ENCODE peak calls at places on chromosomes 12 and 14, in five cellular contexts. I, E, U, Y and J are unnamed samples.

GRCh38 chr12:80593766-80594165 is 113.7 kb upstream of the MYF6 start:
- DNase-seq in I (no peak), E (no peak), U (peak), Y (no peak), J (peak)

GRCh38 chr12:53064613-53065415 is 14.4 kb downstream of the SPRYD3 start:
- DNase-seq in I (no peak), E (no peak), U (no peak), Y (no peak), J (no peak)

GRCh38 chr12:12839886-12840285 is 26.7 kb downstream of the DDX47 start:
- DNase-seq in I (no peak), E (no peak), U (peak), Y (no peak), J (no peak)

GRCh38 chr14:69818760-69819191 is 21.7 kb upstream of the SLC10A1 start:
- DNase-seq in I (peak), E (peak), U (peak), Y (peak), J (peak)

GRCh38 chr14:21734457-21735074 is 60.9 kb upstream of the OR4E1 start:
- DNase-seq in I (no peak), E (peak), U (peak), Y (no peak), J (peak)

GRCh38 chr14:95098984-95099599 is 58.2 kb downstream of the DICER1 start:
- DNase-seq in I (peak), E (peak), U (peak), Y (peak), J (peak)

GRCh38 chr14:43410631-43411030 is 1096.5 kb downstream of the FSCB start:
- DNase-seq in I (peak), E (no peak), U (no peak), Y (no peak), J (no peak)

GRCh38 chr12:104721065-104721458 is 237.0 kb downstream of the SLC41A2 start:
- DNase-seq in I (no peak), E (no peak), U (no peak), Y (no peak), J (no peak)

GRCh38 chr14:82075566-82075965 is 541.9 kb upstream of the SEL1L start:
- DNase-seq in I (peak), E (peak), U (no peak), Y (peak), J (peak)

GRCh38 chr12:96301732-96302131 is 98.5 kb downstream of the CDK17 start:
- DNase-seq in I (no peak), E (no peak), U (no peak), Y (no peak), J (no peak)

GRCh38 chr14:90839024-90839888 is 23.0 kb upstream of the TTC7B start:
- DNase-seq in I (no peak), E (no peak), U (peak), Y (no peak), J (no peak)

GRCh38 chr12:93178154-93178878 is 199.4 kb upstream of the NUDT4 start:
- DNase-seq in I (no peak), E (no peak), U (no peak), Y (no peak), J (no peak)

GRCh38 chr12:89783321-89784060 is 74.9 kb upstream of the ATP2B1 start:
- DNase-seq in I (no peak), E (no peak), U (peak), Y (no peak), J (no peak)

GRCh38 chr12:9347328-9348127 is 139.3 kb upstream of the PZP start:
- DNase-seq in I (peak), E (no peak), U (peak), Y (no peak), J (peak)

GRCh38 chr12:93243689-93244513 is 133.8 kb upstream of the NUDT4 start:
- DNase-seq in I (no peak), E (no peak), U (peak), Y (no peak), J (peak)

GRCh38 chr12:7859552-7859951 is 13.2 kb downstream of the SLC2A14 start:
- DNase-seq in I (no peak), E (no peak), U (peak), Y (no peak), J (peak)

GRCh38 chr12:16939871-16940306 is 333.9 kb upstream of the LMO3 start:
- DNase-seq in I (peak), E (peak), U (peak), Y (peak), J (peak)

GRCh38 chr12:27462151-27462694 is 15.7 kb downstream of the SMCO2 start:
- DNase-seq in I (no peak), E (no peak), U (no peak), Y (no peak), J (no peak)

GRCh38 chr14:76306131-76306530 is 69.8 kb upstream of the ESRRB start:
- DNase-seq in I (peak), E (no peak), U (no peak), Y (no peak), J (no peak)

GRCh38 chr12:121326996-121327674 is 25.1 kb downstream of the ANAPC5 start:
- DNase-seq in I (no peak), E (no peak), U (no peak), Y (no peak), J (no peak)

GRCh38 chr14:22871962-22872832 is 657 bp downstream of the LRP10 start:
- DNase-seq in I (peak), E (peak), U (peak), Y (no peak), J (peak)

GRCh38 chr14:92316937-92317336 is 6.0 kb upstream of the SLC24A4 start:
- DNase-seq in I (no peak), E (no peak), U (no peak), Y (no peak), J (peak)

GRCh38 chr14:75769047-75769685 is 108.1 kb downstream of the TTLL5 start:
- DNase-seq in I (no peak), E (no peak), U (no peak), Y (no peak), J (no peak)

GRCh38 chr12:42145197-42145549 is 499 bp upstream of the GXYLT1 start:
- DNase-seq in I (no peak), E (peak), U (no peak), Y (no peak), J (no peak)

GRCh38 chr12:119157528-119157927 is 21.2 kb upstream of the HSPB8 start:
- DNase-seq in I (no peak), E (no peak), U (no peak), Y (no peak), J (no peak)

GRCh38 chr14:73700325-73700724 is 13.9 kb downstream of the PNMA1 start:
- DNase-seq in I (no peak), E (no peak), U (no peak), Y (no peak), J (no peak)

GRCh38 chr12:27780612-27781408 is 774 bp upstream of the MANSC4 start:
- DNase-seq in I (peak), E (peak), U (peak), Y (no peak), J (peak)

GRCh38 chr12:90102957-90103652 is 394.5 kb upstream of the ATP2B1 start:
- DNase-seq in I (no peak), E (no peak), U (peak), Y (no peak), J (peak)

GRCh38 chr14:54348923-54349615 is 47.7 kb upstream of the CDKN3 start:
- DNase-seq in I (no peak), E (no peak), U (no peak), Y (no peak), J (no peak)

GRCh38 chr14:90551733-90552464 is 155.1 kb downstream of the CALM1 start:
- DNase-seq in I (no peak), E (no peak), U (no peak), Y (no peak), J (no peak)

GRCh38 chr14:21043387-21044105 is 1.4 kb downstream of the RNASE7 start:
- DNase-seq in I (no peak), E (no peak), U (no peak), Y (no peak), J (no peak)

GRCh38 chr12:64461634-64462414 is 9.9 kb downstream of the TBK1 start:
- DNase-seq in I (no peak), E (no peak), U (peak), Y (no peak), J (peak)

GRCh38 chr14:101446387-101446969 is 114.8 kb upstream of the DIO3 start:
- DNase-seq in I (no peak), E (no peak), U (no peak), Y (no peak), J (no peak)

GRCh38 chr12:52496590-52497071 is 3.6 kb upstream of the KRT6A start:
- DNase-seq in I (peak), E (peak), U (peak), Y (no peak), J (peak)

GRCh38 chr12:112172556-112173324 is 47.4 kb downstream of the TRAFD1 start:
- DNase-seq in I (no peak), E (no peak), U (no peak), Y (no peak), J (no peak)

GRCh38 chr12:52178443-52178842 is 13.4 kb downstream of the KRT80 start:
- DNase-seq in I (no peak), E (no peak), U (no peak), Y (no peak), J (no peak)

GRCh38 chr14:69328317-69328716 is 68.4 kb downstream of the GALNT16 start:
- DNase-seq in I (no peak), E (no peak), U (no peak), Y (no peak), J (no peak)

GRCh38 chr14:104692939-104693315 is 3.5 kb downstream of the INF2 start:
- DNase-seq in I (no peak), E (no peak), U (no peak), Y (no peak), J (no peak)
- H2BK12ac ChIP-seq in I (no peak), E (no peak), U (no peak), Y (no peak), J (no peak)

DNA sequence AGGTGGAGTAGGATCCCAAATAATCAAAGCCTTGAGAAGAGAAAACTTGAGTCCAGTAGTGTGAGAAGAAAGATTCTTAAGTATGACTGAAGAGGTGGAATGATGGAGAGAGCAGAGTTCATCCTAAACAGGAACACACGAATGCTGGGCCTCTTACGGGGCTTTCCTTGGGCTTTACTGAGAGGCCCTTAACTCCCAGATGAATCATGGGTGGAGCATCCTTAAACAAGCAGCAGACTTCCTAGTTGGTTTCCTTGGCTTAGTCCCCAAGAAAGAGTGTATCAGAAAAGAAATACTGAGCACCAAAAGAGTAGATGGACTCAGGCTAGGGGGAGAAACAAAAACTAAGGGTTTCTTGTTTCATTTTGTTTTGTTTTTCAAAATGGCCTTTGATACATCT is 132.5 kb downstream of the GPR135 start:
- DNase-seq in I (no peak), E (no peak), U (peak), Y (no peak), J (no peak)
- H3K23ac ChIP-seq in I (no peak), E (no peak), U (no peak), Y (no peak), J (no peak)

DNA sequence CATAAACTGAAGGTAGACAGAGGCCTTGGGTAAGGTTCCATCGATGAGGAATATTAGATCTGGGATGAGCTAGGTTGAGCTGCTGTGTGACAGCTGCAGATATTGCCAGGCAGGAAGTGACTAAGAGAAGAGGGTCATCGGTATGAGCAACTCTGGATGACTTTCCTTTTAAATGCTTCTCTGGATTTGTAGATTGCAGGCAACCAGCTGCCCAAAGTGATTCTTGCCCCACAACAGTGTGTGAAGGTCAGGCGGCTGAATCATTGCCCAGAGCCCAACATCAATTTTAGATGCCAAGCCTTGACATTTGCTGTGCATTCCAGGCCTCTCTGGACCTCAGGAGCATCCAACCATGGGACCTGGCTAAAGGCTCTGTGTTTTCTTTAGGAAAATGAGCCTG is 255.9 kb downstream of the DPF3 start:
- DNase-seq in I (no peak), E (no peak), U (peak), Y (no peak), J (no peak)
- H4K8ac ChIP-seq in I (no peak), E (no peak), U (no peak), Y (no peak), J (no peak)

GRCh38 chr12:95126076-95126475 is 52.7 kb upstream of the NR2C1 start:
- DNase-seq in I (no peak), E (no peak), U (no peak), Y (no peak), J (no peak)
- H2BK12ac ChIP-seq in I (no peak), E (no peak), U (no peak), Y (no peak), J (no peak)

GRCh38 chr14:63204407-63205280 is at the start of gene RHOJ:
- DNase-seq in I (peak), E (peak), U (no peak), Y (no peak), J (no peak)
- H3K23ac ChIP-seq in I (no peak), E (no peak), U (no peak), Y (no peak), J (no peak)

DNA sequence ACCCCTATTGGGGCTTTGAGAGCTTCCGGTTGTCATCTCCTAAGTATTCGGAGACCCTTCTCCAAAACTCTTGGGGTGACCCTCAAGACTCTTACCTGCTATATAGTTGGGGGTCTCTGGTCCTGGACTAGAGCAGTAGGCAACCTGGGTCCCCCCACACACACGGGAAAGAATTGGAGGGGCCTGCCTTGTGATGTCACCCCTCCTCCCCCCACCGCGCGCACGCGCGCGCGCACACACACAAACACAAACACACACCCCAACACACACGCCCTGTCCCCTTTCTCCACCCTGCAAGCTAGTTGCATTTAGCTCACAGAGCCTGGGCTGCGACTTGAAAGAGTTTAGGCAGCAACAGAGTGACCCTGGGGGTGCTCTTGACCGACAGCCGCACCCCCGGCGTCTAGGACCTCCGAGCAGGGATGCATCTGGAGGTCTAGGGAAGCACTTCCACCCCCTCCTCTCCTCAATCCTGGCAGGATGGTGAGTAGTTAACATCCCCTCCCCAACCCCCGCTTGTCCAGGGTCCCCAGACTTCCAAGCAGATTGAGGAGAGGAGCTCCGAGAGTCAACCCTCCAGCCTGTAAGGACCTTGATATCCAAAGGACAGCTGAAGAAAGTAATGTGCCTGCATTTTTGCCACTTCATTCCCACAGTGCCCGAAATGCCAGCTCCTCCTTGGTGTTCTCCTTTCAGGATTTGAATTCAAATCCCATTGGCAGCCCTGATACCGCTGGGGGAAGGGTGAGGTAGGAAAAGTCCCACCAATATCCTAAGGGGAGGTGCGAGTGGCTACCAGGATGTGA is 1.4 kb upstream of the DNAJC14 start:
- DNase-seq in I (peak), E (peak), U (peak), Y (no peak), J (no peak)
- H4K8ac ChIP-seq in I (no peak), E (no peak), U (peak), Y (peak), J (peak)